ENCODE peak calls at places on chromosomes 3 and 15, in six cellular contexts. H, S, L, B, Z and V are unnamed samples.

GRCh38 chr3:63762180-63762579 is 56.9 kb upstream of the C3orf49 start:
- DNase-seq in S (no peak), H (no peak), B (no peak), L (no peak), Z (no peak), V (peak; percentile 4)

GRCh38 chr3:172982731-172983364 is 158.2 kb downstream of the SPATA16 start:
- DNase-seq in B (no peak), S (no peak), H (peak; percentile 33), Z (peak; percentile 26), L (no peak), V (peak; percentile 54)

GRCh38 chr15:40070608-40071218 is 31.7 kb upstream of the SRP14 start:
- DNase-seq in H (no peak), S (no peak), Z (no peak), L (no peak), B (no peak), V (no peak)

GRCh38 chr15:77083381-77084160 is 12.7 kb upstream of the TSPAN3 start:
- DNase-seq in Z (peak; percentile 92), B (no peak), S (peak; percentile 47), L (peak; percentile 77), H (peak; percentile 74), V (peak; percentile 94)

GRCh38 chr3:85360742-85361387 is 402.1 kb downstream of the CADM2 start:
- DNase-seq in L (peak; percentile 8), Z (peak; percentile 74), H (peak; percentile 13), B (no peak), S (peak; percentile 0), V (peak; percentile 70)

GRCh38 chr3:172321035-172321434 is 127.2 kb downstream of the GHSR start:
- DNase-seq in H (peak; percentile 50), B (no peak), L (no peak), S (no peak), Z (no peak), V (no peak)

GRCh38 chr3:101484805-101485620 is 28.0 kb downstream of the SENP7 start:
- DNase-seq in L (peak; percentile 45), Z (no peak), B (no peak), S (peak; percentile 78), H (peak; percentile 61), V (no peak)

GRCh38 chr3:53046171-53047170 is 598 bp upstream of the SFMBT1 start:
- DNase-seq in Z (no peak), S (peak; percentile 17), L (peak; percentile 40), H (peak; percentile 18), B (peak; percentile 33), V (peak; percentile 3)

GRCh38 chr3:17771177-17772048 is 29.0 kb upstream of the TBC1D5 start:
- DNase-seq in H (peak; percentile 45), L (no peak), Z (no peak), S (no peak), B (no peak), V (no peak)

GRCh38 chr3:31439888-31440287 is 92.8 kb upstream of the STT3B start:
- DNase-seq in B (no peak), S (peak; percentile 46), L (no peak), Z (no peak), H (no peak), V (no peak)

GRCh38 chr3:189967254-189967865 is 153.3 kb downstream of the P3H2 start:
- DNase-seq in S (peak; percentile 66), H (peak; percentile 76), L (no peak), Z (peak; percentile 71), B (no peak), V (peak; percentile 81)